ENCODE peak calls at places on chromosome 15, in seven cellular contexts. R, X, W, K, Y, H and Z are unnamed samples.

GRCh38 chr15:81002254-81003022 is 1.7 kb downstream of the TLNRD1 start:
- DNase-seq in R (no peak), X (peak), W (no peak), K (peak), Y (no peak), H (no peak), Z (peak)

GRCh38 chr15:68528891-68529290 is 49.9 kb upstream of the CORO2B start:
- DNase-seq in R (no peak), X (no peak), W (no peak), K (no peak), Y (no peak), H (no peak), Z (no peak)

GRCh38 chr15:70289191-70289955 is 191.7 kb upstream of the TLE3 start:
- DNase-seq in R (no peak), X (no peak), W (no peak), K (peak), Y (no peak), H (peak), Z (no peak)

GRCh38 chr15:92596623-92597022 is 59.0 kb downstream of the FAM174B start:
- DNase-seq in R (no peak), X (no peak), W (no peak), K (no peak), Y (no peak), H (no peak), Z (no peak)

GRCh38 chr15:25385986-25386385 is 52.8 kb downstream of the UBE3A start:
- DNase-seq in R (no peak), X (no peak), W (no peak), K (no peak), Y (no peak), H (no peak), Z (no peak)

GRCh38 chr15:69145149-69145693 is 15.2 kb upstream of the GLCE start:
- DNase-seq in R (no peak), X (no peak), W (no peak), K (no peak), Y (no peak), H (no peak), Z (no peak)

GRCh38 chr15:77546050-77546501 is 86.6 kb downstream of the LINGO1 start:
- DNase-seq in R (no peak), X (no peak), W (peak), K (peak), Y (no peak), H (peak), Z (peak)

GRCh38 chr15:43330780-43331086 is 360 bp upstream of the LCMT2 start:
- DNase-seq in R (no peak), X (no peak), W (no peak), K (no peak), Y (no peak), H (no peak), Z (no peak)

GRCh38 chr15:25422021-25422420 is 16.8 kb downstream of the UBE3A start:
- DNase-seq in R (no peak), X (no peak), W (no peak), K (no peak), Y (no peak), H (no peak), Z (peak)

GRCh38 chr15:70475921-70476320 is 287.4 kb downstream of the UACA start:
- DNase-seq in R (no peak), X (no peak), W (no peak), K (no peak), Y (no peak), H (no peak), Z (no peak)

GRCh38 chr15:40115670-40116093 is 7.0 kb upstream of the BMF start:
- DNase-seq in R (no peak), X (peak), W (no peak), K (peak), Y (no peak), H (peak), Z (no peak)

GRCh38 chr15:70091649-70092461 is 5.9 kb downstream of the TLE3 start:
- DNase-seq in R (no peak), X (no peak), W (no peak), K (peak), Y (no peak), H (peak), Z (peak)

GRCh38 chr15:75335705-75336355 is at the start of gene COMMD4:
- DNase-seq in R (peak), X (peak), W (peak), K (peak), Y (peak), H (peak), Z (peak)

GRCh38 chr15:93028632-93029612 is 60.1 kb downstream of the RGMA start:
- DNase-seq in R (no peak), X (no peak), W (peak), K (no peak), Y (no peak), H (peak), Z (peak)

GRCh38 chr15:60646595-60646994 is 167.7 kb upstream of the ICE2 start:
- DNase-seq in R (no peak), X (no peak), W (no peak), K (no peak), Y (no peak), H (no peak), Z (no peak)

GRCh38 chr15:60649845-60650548 is 171.1 kb upstream of the ICE2 start:
- DNase-seq in R (no peak), X (no peak), W (peak), K (peak), Y (no peak), H (no peak), Z (peak)

GRCh38 chr15:60648928-60649679 is 170.2 kb upstream of the ICE2 start:
- DNase-seq in R (no peak), X (no peak), W (no peak), K (no peak), Y (no peak), H (no peak), Z (no peak)

GRCh38 chr15:60644903-60645302 is 166.0 kb upstream of the ICE2 start:
- DNase-seq in R (no peak), X (no peak), W (no peak), K (no peak), Y (no peak), H (no peak), Z (no peak)

GRCh38 chr15:60647246-60647645 is 168.3 kb upstream of the ICE2 start:
- DNase-seq in R (no peak), X (no peak), W (no peak), K (no peak), Y (no peak), H (no peak), Z (no peak)
- H4K8ac ChIP-seq in R (no peak), X (no peak), W (no peak), K (no peak), Y (no peak), H (no peak), Z (no peak)

DNA sequence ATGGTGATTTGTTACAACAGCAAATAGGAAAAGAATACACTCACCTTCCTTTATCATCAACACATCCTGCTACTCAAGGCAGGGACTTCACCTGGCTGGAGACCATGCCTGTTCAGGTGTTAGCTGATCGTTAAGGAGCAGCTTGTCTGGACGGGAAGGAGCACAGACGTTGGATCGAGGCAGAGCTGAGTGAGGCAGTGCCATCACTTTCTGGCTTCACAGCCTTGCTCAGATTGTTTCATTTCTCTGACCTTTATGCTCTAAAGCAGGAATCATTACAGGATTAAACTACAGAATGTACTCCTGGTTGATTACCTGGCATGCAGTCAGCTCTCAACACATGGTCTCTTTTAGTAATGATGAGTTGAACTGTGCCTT is 119.0 kb upstream of the NR2E3 start:
- DNase-seq in R (no peak), X (no peak), W (no peak), K (no peak), Y (no peak), H (no peak), Z (no peak)
- H3K4ac ChIP-seq in R (no peak), X (no peak), W (peak), K (no peak), Y (no peak), H (no peak), Z (no peak)

GRCh38 chr15:52013151-52013791 is 5.7 kb upstream of the MAPK6 start:
- DNase-seq in R (no peak), X (no peak), W (peak), K (no peak), Y (no peak), H (no peak), Z (peak)
- H4K8ac ChIP-seq in R (no peak), X (no peak), W (no peak), K (no peak), Y (no peak), H (no peak), Z (no peak)

GRCh38 chr15:100384108-100384410 is 42.3 kb upstream of the ADAMTS17 start:
- DNase-seq in R (no peak), X (no peak), W (no peak), K (no peak), Y (no peak), H (no peak), Z (no peak)
- H3K4ac ChIP-seq in R (no peak), X (no peak), W (no peak), K (no peak), Y (no peak), H (no peak), Z (no peak)